ENCODE peak calls at places on chromosome 4, in ten cellular contexts. One of them, this sample, is unnamed.

GRCh38 chr4:2822461-2823300 is 21.0 kb upstream of the ADD1 start:
- DNase-seq in tibial artery: no peak
- DNase-seq in CD8-positive, alpha-beta memory T cell: no peak
- DNase-seq in psoas muscle: peak; percentile 41
- DNase-seq in Panc1: no peak
- DNase-seq in CD4-positive, alpha-beta memory T cell: no peak
- DNase-seq in CD8-positive, alpha-beta T cell: no peak
- DNase-seq in SJCRH30: no peak
- DNase-seq in body of pancreas: no peak
- DNase-seq in GM23248: no peak
- DNase-seq in this sample: no peak

GRCh38 chr4:8282134-8282641 is 12.6 kb downstream of the HTRA3 start:
- DNase-seq in tibial artery: no peak
- DNase-seq in CD8-positive, alpha-beta memory T cell: no peak
- DNase-seq in psoas muscle: peak; percentile 49
- DNase-seq in Panc1: no peak
- DNase-seq in CD4-positive, alpha-beta memory T cell: no peak
- DNase-seq in CD8-positive, alpha-beta T cell: no peak
- DNase-seq in SJCRH30: no peak
- DNase-seq in body of pancreas: no peak
- DNase-seq in GM23248: no peak
- DNase-seq in this sample: no peak

GRCh38 chr4:51930557-51930956 is 87.6 kb downstream of the DCUN1D4 start:
- DNase-seq in tibial artery: no peak
- DNase-seq in CD8-positive, alpha-beta memory T cell: no peak
- DNase-seq in psoas muscle: no peak
- DNase-seq in Panc1: no peak
- DNase-seq in CD4-positive, alpha-beta memory T cell: no peak
- DNase-seq in CD8-positive, alpha-beta T cell: no peak
- DNase-seq in SJCRH30: no peak
- DNase-seq in body of pancreas: no peak
- DNase-seq in GM23248: peak; percentile 8
- DNase-seq in this sample: no peak

GRCh38 chr4:1249731-1250526 is 999 bp upstream of the CTBP1 start:
- DNase-seq in tibial artery: peak; percentile 26
- DNase-seq in CD8-positive, alpha-beta memory T cell: peak; percentile 36
- DNase-seq in psoas muscle: peak; percentile 70
- DNase-seq in Panc1: no peak
- DNase-seq in CD4-positive, alpha-beta memory T cell: no peak
- DNase-seq in CD8-positive, alpha-beta T cell: peak; percentile 79
- DNase-seq in SJCRH30: peak; percentile 57
- DNase-seq in body of pancreas: peak; percentile 46
- DNase-seq in GM23248: peak; percentile 74
- DNase-seq in this sample: peak; percentile 55

GRCh38 chr4:113383111-113383785 is 333.8 kb downstream of the ANK2 start:
- DNase-seq in tibial artery: no peak
- DNase-seq in CD8-positive, alpha-beta memory T cell: no peak
- DNase-seq in psoas muscle: no peak
- DNase-seq in Panc1: no peak
- DNase-seq in CD4-positive, alpha-beta memory T cell: no peak
- DNase-seq in CD8-positive, alpha-beta T cell: no peak
- DNase-seq in SJCRH30: no peak
- DNase-seq in body of pancreas: peak; percentile 10
- DNase-seq in GM23248: peak; percentile 94
- DNase-seq in this sample: no peak

GRCh38 chr4:55608591-55608990 is 16.5 kb upstream of the PDCL2 start:
- DNase-seq in tibial artery: no peak
- DNase-seq in CD8-positive, alpha-beta memory T cell: no peak
- DNase-seq in psoas muscle: no peak
- DNase-seq in Panc1: no peak
- DNase-seq in CD4-positive, alpha-beta memory T cell: no peak
- DNase-seq in CD8-positive, alpha-beta T cell: no peak
- DNase-seq in SJCRH30: no peak
- DNase-seq in body of pancreas: no peak
- DNase-seq in GM23248: no peak
- DNase-seq in this sample: no peak

GRCh38 chr4:84596826-84597225 is 13.9 kb downstream of the CDS1 start:
- DNase-seq in tibial artery: no peak
- DNase-seq in CD8-positive, alpha-beta memory T cell: no peak
- DNase-seq in psoas muscle: no peak
- DNase-seq in Panc1: no peak
- DNase-seq in CD4-positive, alpha-beta memory T cell: no peak
- DNase-seq in CD8-positive, alpha-beta T cell: no peak
- DNase-seq in SJCRH30: no peak
- DNase-seq in body of pancreas: no peak
- DNase-seq in GM23248: no peak
- DNase-seq in this sample: peak; percentile 76

GRCh38 chr4:26410385-26411293 is 79.6 kb downstream of the CCKAR start:
- DNase-seq in tibial artery: no peak
- DNase-seq in CD8-positive, alpha-beta memory T cell: no peak
- DNase-seq in psoas muscle: no peak
- DNase-seq in Panc1: peak; percentile 32
- DNase-seq in CD4-positive, alpha-beta memory T cell: peak; percentile 61
- DNase-seq in CD8-positive, alpha-beta T cell: no peak
- DNase-seq in SJCRH30: peak; percentile 34
- DNase-seq in body of pancreas: peak; percentile 59
- DNase-seq in GM23248: peak; percentile 64
- DNase-seq in this sample: no peak

GRCh38 chr4:130165381-130165780 is 1069.4 kb downstream of the C4orf33 start:
- DNase-seq in tibial artery: no peak
- DNase-seq in CD8-positive, alpha-beta memory T cell: no peak
- DNase-seq in psoas muscle: no peak
- DNase-seq in Panc1: no peak
- DNase-seq in CD4-positive, alpha-beta memory T cell: no peak
- DNase-seq in CD8-positive, alpha-beta T cell: no peak
- DNase-seq in SJCRH30: no peak
- DNase-seq in body of pancreas: no peak
- DNase-seq in GM23248: peak; percentile 1
- DNase-seq in this sample: no peak

GRCh38 chr4:972651-973424 is 531 bp downstream of the DGKQ start:
- DNase-seq in tibial artery: no peak
- DNase-seq in CD8-positive, alpha-beta memory T cell: peak; percentile 55
- DNase-seq in psoas muscle: no peak
- DNase-seq in Panc1: no peak
- DNase-seq in CD4-positive, alpha-beta memory T cell: peak; percentile 62
- DNase-seq in CD8-positive, alpha-beta T cell: peak; percentile 75
- DNase-seq in SJCRH30: no peak
- DNase-seq in body of pancreas: no peak
- DNase-seq in GM23248: peak; percentile 64
- DNase-seq in this sample: peak; percentile 53

GRCh38 chr4:73998040-73999011 is at the start of gene CXCL5:
- DNase-seq in tibial artery: no peak
- DNase-seq in CD8-positive, alpha-beta memory T cell: no peak
- DNase-seq in psoas muscle: peak; percentile 53
- DNase-seq in Panc1: no peak
- DNase-seq in CD4-positive, alpha-beta memory T cell: no peak
- DNase-seq in CD8-positive, alpha-beta T cell: no peak
- DNase-seq in SJCRH30: no peak
- DNase-seq in body of pancreas: peak; percentile 20
- DNase-seq in GM23248: peak; percentile 63
- DNase-seq in this sample: peak; percentile 72

DNA sequence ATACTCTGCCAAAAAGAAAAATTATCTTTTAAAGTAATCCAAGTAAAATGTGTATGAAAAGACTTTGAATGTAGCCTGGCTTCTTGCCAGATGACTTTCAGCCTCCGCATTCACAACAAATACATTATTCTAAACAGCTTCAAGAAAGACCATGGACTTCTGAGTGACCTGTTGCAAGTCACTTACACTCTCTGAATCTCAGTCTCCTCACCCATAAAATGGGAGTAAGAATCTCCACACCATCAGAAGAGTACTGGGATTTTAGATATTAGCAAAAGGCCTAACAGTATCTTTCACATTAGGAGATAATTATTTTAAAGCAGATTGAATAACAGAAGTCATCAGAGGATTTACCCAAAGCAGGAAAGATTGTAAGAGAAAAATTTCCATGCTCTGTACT is 2.4 kb downstream of the ADAMTS3 start:
- DNase-seq in tibial artery: no peak
- DNase-seq in CD8-positive, alpha-beta memory T cell: no peak
- DNase-seq in psoas muscle: no peak
- DNase-seq in Panc1: no peak
- DNase-seq in CD4-positive, alpha-beta memory T cell: no peak
- DNase-seq in CD8-positive, alpha-beta T cell: no peak
- DNase-seq in SJCRH30: no peak
- DNase-seq in body of pancreas: no peak
- DNase-seq in GM23248: no peak
- DNase-seq in this sample: no peak
- H3K4me3 ChIP-seq in tibial artery: no peak overlapping the region
- H3K4me3 ChIP-seq in CD8-positive, alpha-beta memory T cell: no peak overlapping the region
- H3K4me3 ChIP-seq in psoas muscle: no peak overlapping the region
- H3K4me3 ChIP-seq in Panc1: no peak overlapping the region
- H3K4me3 ChIP-seq in CD4-positive, alpha-beta memory T cell: no peak overlapping the region
- H3K4me3 ChIP-seq in CD8-positive, alpha-beta T cell: no peak overlapping the region
- H3K4me3 ChIP-seq in SJCRH30: no peak overlapping the region
- H3K4me3 ChIP-seq in body of pancreas: no peak overlapping the region
- H3K4me3 ChIP-seq in GM23248: no peak overlapping the region
- H3K4me3 ChIP-seq in this sample: no peak overlapping the region

DNA sequence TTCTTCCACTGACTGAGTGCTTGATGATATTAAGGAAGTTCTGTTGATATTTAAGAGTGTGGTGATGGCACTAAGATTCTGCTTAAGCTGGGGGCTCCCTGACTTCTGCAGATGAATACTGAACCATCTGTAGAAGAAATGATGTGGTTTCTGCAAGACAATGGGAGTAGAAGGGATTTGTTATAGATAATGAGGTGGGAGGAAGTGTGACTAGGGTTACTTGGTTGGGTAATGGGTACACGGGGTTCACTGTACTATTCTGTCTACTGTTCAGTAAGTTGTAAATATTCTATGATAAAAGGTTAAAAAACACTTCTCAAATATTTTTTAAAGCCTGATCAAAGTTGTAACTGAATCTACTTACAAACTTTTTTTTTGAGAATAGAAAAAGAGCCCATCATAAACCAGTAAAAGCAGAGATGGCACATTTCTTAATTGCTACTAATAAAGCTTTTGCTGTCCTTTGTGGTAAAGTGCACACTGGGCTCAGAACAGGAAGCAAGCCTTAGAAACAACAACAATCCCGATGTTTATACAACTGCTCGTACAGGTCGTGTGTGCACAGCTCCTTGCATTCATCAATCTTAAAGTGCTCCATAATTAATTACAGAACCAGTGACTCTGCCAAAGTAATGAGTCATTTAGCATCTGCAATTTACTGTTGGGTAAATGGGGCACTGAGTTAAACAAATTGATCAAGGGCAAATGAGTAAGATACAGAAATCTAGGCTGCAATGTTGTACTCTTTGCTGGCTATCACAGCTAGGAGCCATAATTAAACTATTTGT is 61.1 kb upstream of the TXK start:
- DNase-seq in tibial artery: no peak
- DNase-seq in CD8-positive, alpha-beta memory T cell: no peak
- DNase-seq in psoas muscle: no peak
- DNase-seq in Panc1: no peak
- DNase-seq in CD4-positive, alpha-beta memory T cell: no peak
- DNase-seq in CD8-positive, alpha-beta T cell: no peak
- DNase-seq in SJCRH30: peak; percentile 26
- DNase-seq in body of pancreas: no peak
- DNase-seq in GM23248: no peak
- DNase-seq in this sample: no peak
- H3K27me3 ChIP-seq in tibial artery: no peaks in the 10 kb centered on the region
- H3K27me3 ChIP-seq in CD8-positive, alpha-beta memory T cell: no peaks in the 10 kb centered on the region
- H3K27me3 ChIP-seq in psoas muscle: no peaks in the 10 kb centered on the region
- H3K27me3 ChIP-seq in Panc1: no peaks in the 10 kb centered on the region
- H3K27me3 ChIP-seq in CD4-positive, alpha-beta memory T cell: no peaks in the 10 kb centered on the region
- H3K27me3 ChIP-seq in CD8-positive, alpha-beta T cell: no peaks in the 10 kb centered on the region
- H3K27me3 ChIP-seq in SJCRH30: no peaks in the 10 kb centered on the region
- H3K27me3 ChIP-seq in body of pancreas: no peaks in the 10 kb centered on the region
- H3K27me3 ChIP-seq in GM23248: peaks cover 11% of the 10 kb centered on the region
- H3K27me3 ChIP-seq in this sample: no peaks in the 10 kb centered on the region

GRCh38 chr4:124712417-124713212 is at the start of gene ANKRD50:
- DNase-seq in tibial artery: peak; percentile 92
- DNase-seq in CD8-positive, alpha-beta memory T cell: peak; percentile 33
- DNase-seq in psoas muscle: peak; percentile 92
- DNase-seq in Panc1: no peak
- DNase-seq in CD4-positive, alpha-beta memory T cell: peak; percentile 55
- DNase-seq in CD8-positive, alpha-beta T cell: peak; percentile 76
- DNase-seq in SJCRH30: peak; percentile 95
- DNase-seq in body of pancreas: peak; percentile 91
- DNase-seq in GM23248: peak; percentile 97
- DNase-seq in this sample: peak; percentile 93

GRCh38 chr4:124708517-124709300 is 3.8 kb downstream of the ANKRD50 start:
- DNase-seq in tibial artery: no peak
- DNase-seq in CD8-positive, alpha-beta memory T cell: no peak
- DNase-seq in psoas muscle: no peak
- DNase-seq in Panc1: no peak
- DNase-seq in CD4-positive, alpha-beta memory T cell: no peak
- DNase-seq in CD8-positive, alpha-beta T cell: no peak
- DNase-seq in SJCRH30: no peak
- DNase-seq in body of pancreas: no peak
- DNase-seq in GM23248: no peak
- DNase-seq in this sample: no peak

GRCh38 chr4:124710253-124710849 is 2.2 kb downstream of the ANKRD50 start:
- DNase-seq in tibial artery: no peak
- DNase-seq in CD8-positive, alpha-beta memory T cell: no peak
- DNase-seq in psoas muscle: no peak
- DNase-seq in Panc1: no peak
- DNase-seq in CD4-positive, alpha-beta memory T cell: no peak
- DNase-seq in CD8-positive, alpha-beta T cell: no peak
- DNase-seq in SJCRH30: no peak
- DNase-seq in body of pancreas: no peak
- DNase-seq in GM23248: peak; percentile 47
- DNase-seq in this sample: no peak

GRCh38 chr4:124711469-124712416 is 789 bp downstream of the ANKRD50 start:
- DNase-seq in tibial artery: peak; percentile 46
- DNase-seq in CD8-positive, alpha-beta memory T cell: no peak
- DNase-seq in psoas muscle: no peak
- DNase-seq in Panc1: no peak
- DNase-seq in CD4-positive, alpha-beta memory T cell: peak; percentile 4
- DNase-seq in CD8-positive, alpha-beta T cell: peak; percentile 50
- DNase-seq in SJCRH30: peak; percentile 81
- DNase-seq in body of pancreas: peak; percentile 46
- DNase-seq in GM23248: peak; percentile 79
- DNase-seq in this sample: peak; percentile 76

DNA sequence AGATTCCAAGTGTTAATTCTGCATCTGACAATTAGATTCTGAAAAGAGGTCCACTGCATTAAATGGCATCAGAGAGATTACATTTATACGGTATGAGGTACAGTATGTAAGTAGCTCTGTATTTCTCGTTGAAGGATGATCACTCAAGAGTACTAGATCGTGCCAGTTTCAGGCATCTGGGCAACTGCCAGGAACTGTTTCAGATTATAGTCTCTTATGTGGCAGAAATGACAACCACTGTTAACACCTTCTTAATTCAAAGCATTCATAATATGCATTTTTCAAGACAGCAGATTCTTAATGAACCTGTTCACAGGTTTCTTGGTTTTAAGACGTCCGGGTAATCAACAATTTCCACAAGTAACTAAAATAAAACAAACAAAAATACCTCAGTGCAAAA is 1.6 kb downstream of the ANKRD50 start:
- DNase-seq in tibial artery: no peak
- DNase-seq in CD8-positive, alpha-beta memory T cell: no peak
- DNase-seq in psoas muscle: no peak
- DNase-seq in Panc1: no peak
- DNase-seq in CD4-positive, alpha-beta memory T cell: no peak
- DNase-seq in CD8-positive, alpha-beta T cell: no peak
- DNase-seq in SJCRH30: no peak
- DNase-seq in body of pancreas: no peak
- DNase-seq in GM23248: peak; percentile 41
- DNase-seq in this sample: no peak
- H3K27ac ChIP-seq in tibial artery: peak overlapping the region; percentile 13
- H3K27ac ChIP-seq in CD8-positive, alpha-beta memory T cell: peak overlapping the region; percentile 20
- H3K27ac ChIP-seq in psoas muscle: no peak overlapping the region
- H3K27ac ChIP-seq in Panc1: peak overlapping the region; percentile 92
- H3K27ac ChIP-seq in CD4-positive, alpha-beta memory T cell: no peak overlapping the region
- H3K27ac ChIP-seq in CD8-positive, alpha-beta T cell: no peak overlapping the region
- H3K27ac ChIP-seq in SJCRH30: no peak overlapping the region
- H3K27ac ChIP-seq in body of pancreas: no peak overlapping the region
- H3K27ac ChIP-seq in GM23248: peak overlapping the region; percentile 99
- H3K27ac ChIP-seq in this sample: peak overlapping the region; percentile 97

GRCh38 chr4:182800216-182800515 is 117.0 kb downstream of the DCTD start:
- DNase-seq in tibial artery: no peak
- DNase-seq in CD8-positive, alpha-beta memory T cell: no peak
- DNase-seq in psoas muscle: no peak
- DNase-seq in Panc1: no peak
- DNase-seq in CD4-positive, alpha-beta memory T cell: no peak
- DNase-seq in CD8-positive, alpha-beta T cell: no peak
- DNase-seq in SJCRH30: no peak
- DNase-seq in body of pancreas: no peak
- DNase-seq in GM23248: no peak
- DNase-seq in this sample: no peak
- H3K4me3 ChIP-seq in tibial artery: no peak overlapping the region
- H3K4me3 ChIP-seq in CD8-positive, alpha-beta memory T cell: no peak overlapping the region
- H3K4me3 ChIP-seq in psoas muscle: no peak overlapping the region
- H3K4me3 ChIP-seq in Panc1: no peak overlapping the region
- H3K4me3 ChIP-seq in CD4-positive, alpha-beta memory T cell: no peak overlapping the region
- H3K4me3 ChIP-seq in CD8-positive, alpha-beta T cell: no peak overlapping the region
- H3K4me3 ChIP-seq in SJCRH30: no peak overlapping the region
- H3K4me3 ChIP-seq in body of pancreas: no peak overlapping the region
- H3K4me3 ChIP-seq in GM23248: no peak overlapping the region
- H3K4me3 ChIP-seq in this sample: no peak overlapping the region

This sample was measured in left lung.